ENCODE peak calls at places on chromosomes 2 and 18, in eight cellular contexts. C is HCT116; X is A549; M is naive thymus-derived CD4-positive, alpha-beta T cell; Q is effector memory CD4-positive, alpha-beta T cell; U is Peyer's patch; P is right cardiac atrium; A is dorsolateral prefrontal cortex. T is an unnamed sample.

GRCh38 chr2:127569274-127570065 is 34.0 kb downstream of the MYO7B start:
- DNase-seq in C (no peak), X (peak), M (no peak), Q (no peak), U (peak), P (peak), A (no peak), T (no peak)

GRCh38 chr2:127146071-127146725 is 39.2 kb upstream of the BIN1 start:
- DNase-seq in C (no peak), X (no peak), M (no peak), Q (no peak), U (no peak), P (no peak), A (no peak), T (no peak)

GRCh38 chr2:26911911-26912861 is 58.3 kb upstream of the MAPRE3 start:
- DNase-seq in C (no peak), X (no peak), M (no peak), Q (no peak), U (no peak), P (peak), A (peak), T (no peak)

GRCh38 chr2:16420421-16420820 is 245.2 kb downstream of the CYRIA start:
- DNase-seq in C (no peak), X (no peak), M (no peak), Q (no peak), U (no peak), P (no peak), A (no peak), T (no peak)

GRCh38 chr18:74532511-74533025 is 1.7 kb upstream of the CNDP1 start:
- DNase-seq in C (no peak), X (no peak), M (no peak), Q (no peak), U (no peak), P (no peak), A (no peak), T (no peak)

GRCh38 chr2:201768918-201769317 is 11.8 kb downstream of the ALS2 start:
- DNase-seq in C (no peak), X (no peak), M (no peak), Q (no peak), U (no peak), P (no peak), A (no peak), T (no peak)

GRCh38 chr2:139909160-139909559 is 1129.0 kb upstream of the NXPH2 start:
- DNase-seq in C (no peak), X (no peak), M (no peak), Q (no peak), U (no peak), P (no peak), A (no peak), T (no peak)

GRCh38 chr2:65402339-65402738 is 30.1 kb downstream of the SPRED2 start:
- DNase-seq in C (no peak), X (no peak), M (no peak), Q (no peak), U (no peak), P (no peak), A (no peak), T (no peak)

GRCh38 chr2:213317929-213318328 is 33.7 kb downstream of the SPAG16 start:
- DNase-seq in C (no peak), X (no peak), M (no peak), Q (no peak), U (no peak), P (no peak), A (no peak), T (no peak)

GRCh38 chr2:70328921-70329561 is 27.2 kb upstream of the FAM136A start:
- DNase-seq in C (peak), X (peak), M (no peak), Q (no peak), U (peak), P (no peak), A (no peak), T (no peak)

GRCh38 chr2:28329184-28329583 is 63.5 kb upstream of the FOSL2 start:
- DNase-seq in C (no peak), X (no peak), M (no peak), Q (no peak), U (no peak), P (no peak), A (no peak), T (no peak)

GRCh38 chr2:16244153-16244965 is 304.0 kb downstream of the MYCN start:
- DNase-seq in C (no peak), X (no peak), M (no peak), Q (no peak), U (no peak), P (no peak), A (no peak), T (no peak)

GRCh38 chr2:108413731-108414130 is 35.3 kb upstream of the GCC2 start:
- DNase-seq in C (no peak), X (no peak), M (no peak), Q (no peak), U (no peak), P (no peak), A (no peak), T (no peak)

GRCh38 chr2:72220170-72220569 is 72.5 kb upstream of the CYP26B1 start:
- DNase-seq in C (no peak), X (peak), M (no peak), Q (no peak), U (no peak), P (peak), A (no peak), T (no peak)

GRCh38 chr2:24793752-24794477 is 690 bp downstream of the CENPO start:
- DNase-seq in C (no peak), X (peak), M (no peak), Q (no peak), U (no peak), P (no peak), A (no peak), T (no peak)

GRCh38 chr2:85277416-85278158 is 50.2 kb downstream of the TGOLN2 start:
- DNase-seq in C (no peak), X (no peak), M (no peak), Q (no peak), U (no peak), P (peak), A (no peak), T (no peak)

GRCh38 chr2:177332992-177333388 is 59.6 kb upstream of the AGPS start:
- DNase-seq in C (no peak), X (no peak), M (no peak), Q (no peak), U (no peak), P (no peak), A (no peak), T (no peak)
- H3K27ac ChIP-seq in C (no peak), X (peak), M (no peak), Q (no peak), U (no peak), P (no peak), A (peak), T (no peak)

DNA sequence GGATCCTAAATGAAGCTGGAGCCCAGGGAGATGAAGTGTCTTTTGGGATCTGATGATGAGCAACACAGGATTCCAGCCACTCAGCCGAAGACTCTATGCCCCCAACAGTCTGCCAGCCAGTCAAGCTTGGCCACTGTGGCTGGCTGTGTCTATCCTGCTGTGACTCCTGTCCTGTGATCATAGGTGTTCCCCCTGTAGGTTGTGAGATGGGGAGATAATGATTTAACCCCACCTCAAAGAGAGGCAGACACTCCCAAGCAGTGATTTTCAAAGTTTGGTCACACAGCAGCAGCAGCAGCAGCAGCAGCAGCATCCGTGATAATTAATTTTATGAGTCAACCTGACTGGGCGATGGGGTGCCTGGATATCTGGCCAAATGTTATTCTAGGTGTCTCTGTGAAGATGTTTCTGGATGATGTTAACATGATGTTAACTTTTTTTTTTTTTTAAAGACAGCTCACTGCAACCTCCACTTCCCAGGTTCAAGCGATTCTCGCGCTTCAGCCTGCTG is 21.4 kb upstream of the RHOB start:
- DNase-seq in C (no peak), X (no peak), M (no peak), Q (no peak), U (no peak), P (no peak), A (no peak), T (no peak)
- H3K27ac ChIP-seq in C (no peak), X (no peak), M (no peak), Q (no peak), U (peak), P (no peak), A (no peak), T (peak)

GRCh38 chr2:241228081-241228859 is 39.8 kb downstream of the ANO7 start:
- DNase-seq in C (no peak), X (no peak), M (no peak), Q (no peak), U (no peak), P (peak), A (no peak), T (no peak)
- H3K27ac ChIP-seq in C (no peak), X (no peak), M (no peak), Q (no peak), U (no peak), P (peak), A (peak), T (peak)

GRCh38 chr2:241676665-241677064 is 9.9 kb downstream of the DTYMK start:
- DNase-seq in C (no peak), X (no peak), M (no peak), Q (no peak), U (no peak), P (no peak), A (no peak), T (no peak)
- H3K27ac ChIP-seq in C (no peak), X (no peak), M (no peak), Q (no peak), U (no peak), P (no peak), A (no peak), T (no peak)

GRCh38 chr2:217517402-217517801 is 485.4 kb downstream of the TNS1 start:
- DNase-seq in C (no peak), X (no peak), M (no peak), Q (no peak), U (no peak), P (no peak), A (no peak), T (no peak)
- H3K27ac ChIP-seq in C (no peak), X (no peak), M (no peak), Q (no peak), U (no peak), P (peak), A (no peak), T (no peak)